ENCODE peak calls at places on chromosome 16, in seven cellular contexts. G is stimulated activated CD8-positive, alpha-beta memory T cell treated with anti-CD3 and anti-CD28 coated beads, Interleukin-12 subunit alpha, Interleukin-12 subunit beta, amount 100 ng/mL, for 4 hours; H is pancreas; I is H54; C is prostate gland; L is OCI-LY7; J is NCI-H345. T is an unnamed sample.

GRCh38 chr16:11333696-11334095 is 11.6 kb upstream of the RMI2 start:
- DNase-seq in G (no peak), H (no peak), I (no peak), C (no peak), L (no peak), J (no peak), T (no peak)

GRCh38 chr16:48383204-48383876 is 1.9 kb downstream of the SIAH1 start:
- DNase-seq in G (no peak), H (no peak), I (no peak), C (no peak), L (no peak), J (no peak), T (no peak)

GRCh38 chr16:49663081-49664057 is 192.5 kb downstream of the ZNF423 start:
- DNase-seq in G (no peak), H (no peak), I (no peak), C (no peak), L (no peak), J (no peak), T (no peak)

GRCh38 chr16:60203525-60204124 is 1469.5 kb upstream of the GOT2 start:
- DNase-seq in G (no peak), H (no peak), I (no peak), C (no peak), L (peak), J (no peak), T (no peak)

GRCh38 chr16:47196457-47196856 is 52.7 kb upstream of the NETO2 start:
- DNase-seq in G (no peak), H (no peak), I (no peak), C (no peak), L (no peak), J (no peak), T (no peak)

GRCh38 chr16:89315791-89316581 is 98.5 kb downstream of the ZNF778 start:
- DNase-seq in G (peak), H (no peak), I (peak), C (no peak), L (peak), J (no peak), T (peak)

GRCh38 chr16:72107371-72107770 is 13.7 kb downstream of the DHX38 start:
- DNase-seq in G (no peak), H (no peak), I (no peak), C (no peak), L (no peak), J (no peak), T (no peak)

GRCh38 chr16:79981814-79982213 is 381.3 kb upstream of the MAF start:
- DNase-seq in G (no peak), H (no peak), I (no peak), C (no peak), L (no peak), J (no peak), T (no peak)

GRCh38 chr16:61900482-61900881 is 135.8 kb downstream of the CDH8 start:
- DNase-seq in G (no peak), H (no peak), I (no peak), C (no peak), L (no peak), J (no peak), T (no peak)

GRCh38 chr16:85986931-85987749 is 88.2 kb downstream of the IRF8 start:
- DNase-seq in G (no peak), H (peak), I (peak), C (no peak), L (peak), J (no peak), T (peak)

GRCh38 chr16:11833951-11834695 is 17.2 kb downstream of the RSL1D1 start:
- DNase-seq in G (no peak), H (no peak), I (no peak), C (no peak), L (no peak), J (no peak), T (no peak)

GRCh38 chr16:28823291-28823718 is 506 bp downstream of the ATXN2L start:
- DNase-seq in G (no peak), H (no peak), I (no peak), C (no peak), L (no peak), J (no peak), T (no peak)

GRCh38 chr16:31128711-31129567 is 6.6 kb downstream of the PRSS8 start:
- DNase-seq in G (no peak), H (peak), I (no peak), C (no peak), L (no peak), J (no peak), T (no peak)

GRCh38 chr16:53232826-53233529 is 178.2 kb downstream of the CHD9 start:
- DNase-seq in G (no peak), H (no peak), I (no peak), C (no peak), L (no peak), J (no peak), T (no peak)

GRCh38 chr16:66437391-66437945 is 10.4 kb downstream of the BEAN1 start:
- DNase-seq in G (no peak), H (no peak), I (no peak), C (no peak), L (no peak), J (no peak), T (no peak)

GRCh38 chr16:27293343-27293742 is 20.4 kb upstream of the IL4R start:
- DNase-seq in G (no peak), H (no peak), I (no peak), C (no peak), L (no peak), J (no peak), T (no peak)

GRCh38 chr16:26889751-26890150 is 177.0 kb upstream of the C16orf82 start:
- DNase-seq in G (no peak), H (no peak), I (no peak), C (no peak), L (no peak), J (no peak), T (no peak)

GRCh38 chr16:48335961-48336360 is 49.3 kb downstream of the SIAH1 start:
- DNase-seq in G (no peak), H (no peak), I (no peak), C (no peak), L (no peak), J (no peak), T (no peak)

GRCh38 chr16:19294156-19294649 is 8.7 kb downstream of the CLEC19A start:
- DNase-seq in G (no peak), H (no peak), I (no peak), C (peak), L (peak), J (no peak), T (no peak)

GRCh38 chr16:12160249-12160648 is 183.7 kb downstream of the SNX29 start:
- DNase-seq in G (no peak), H (no peak), I (no peak), C (no peak), L (no peak), J (no peak), T (no peak)

T was measured in activated gamma-delta T cell treated with anti-CD3 and anti-CD28 coated beads, Interleukin-2, amount 50 U/mL, for 16 hours.